ENCODE peak calls at places on chromosomes 4 and X, in four cellular contexts. U, I, A and L are unnamed samples.

GRCh38 chr4:8205749-8206611 is 6.9 kb downstream of the SH3TC1 start:
- DNase-seq in A (no peak), I (no peak), U (no peak), L (no peak)

GRCh38 chr4:16916719-16917337 is 18.4 kb upstream of the LDB2 start:
- DNase-seq in A (peak), U (peak), I (peak), L (peak)

GRCh38 chr4:23456864-23457263 is 433.0 kb downstream of the PPARGC1A start:
- DNase-seq in I (no peak), A (no peak), U (no peak), L (no peak)

GRCh38 chr4:94285666-94286065 is 57.0 kb downstream of the HPGDS start:
- DNase-seq in A (no peak), I (no peak), U (no peak), L (no peak)

GRCh38 chrX:150544222-150544787 is 24.1 kb upstream of the MTM1 start:
- DNase-seq in U (peak), A (peak), I (no peak), L (no peak)

GRCh38 chr4:87679449-87680169 is 29.5 kb downstream of the DMP1 start:
- DNase-seq in A (peak), U (peak), I (peak), L (peak)

GRCh38 chrX:106170318-106170717 is 2.2 kb downstream of the PWWP3B start:
- DNase-seq in A (no peak), U (no peak), I (no peak), L (no peak)

GRCh38 chr4:7705062-7705461 is 234.6 kb downstream of the AFAP1 start:
- DNase-seq in U (no peak), A (peak), I (no peak), L (no peak)

GRCh38 chrX:71178908-71179307 is 34.3 kb downstream of the NLGN3 start:
- DNase-seq in U (peak), I (peak), A (peak), L (peak)

GRCh38 chr4:40702137-40702799 is 47.5 kb upstream of the NSUN7 start:
- DNase-seq in I (no peak), U (no peak), A (no peak), L (no peak)

GRCh38 chr4:1279253-1279652 is 10.4 kb upstream of the MAEA start:
- DNase-seq in I (no peak), A (no peak), U (no peak), L (no peak)

GRCh38 chr4:1276984-1277383 is 12.7 kb upstream of the MAEA start:
- DNase-seq in U (no peak), A (no peak), I (no peak), L (no peak)

GRCh38 chr4:1274871-1275270 is 14.8 kb upstream of the MAEA start:
- DNase-seq in I (no peak), U (no peak), A (no peak), L (no peak)

GRCh38 chr4:1278336-1278670 is 11.4 kb upstream of the MAEA start:
- DNase-seq in I (no peak), U (no peak), A (no peak), L (no peak)

DNA sequence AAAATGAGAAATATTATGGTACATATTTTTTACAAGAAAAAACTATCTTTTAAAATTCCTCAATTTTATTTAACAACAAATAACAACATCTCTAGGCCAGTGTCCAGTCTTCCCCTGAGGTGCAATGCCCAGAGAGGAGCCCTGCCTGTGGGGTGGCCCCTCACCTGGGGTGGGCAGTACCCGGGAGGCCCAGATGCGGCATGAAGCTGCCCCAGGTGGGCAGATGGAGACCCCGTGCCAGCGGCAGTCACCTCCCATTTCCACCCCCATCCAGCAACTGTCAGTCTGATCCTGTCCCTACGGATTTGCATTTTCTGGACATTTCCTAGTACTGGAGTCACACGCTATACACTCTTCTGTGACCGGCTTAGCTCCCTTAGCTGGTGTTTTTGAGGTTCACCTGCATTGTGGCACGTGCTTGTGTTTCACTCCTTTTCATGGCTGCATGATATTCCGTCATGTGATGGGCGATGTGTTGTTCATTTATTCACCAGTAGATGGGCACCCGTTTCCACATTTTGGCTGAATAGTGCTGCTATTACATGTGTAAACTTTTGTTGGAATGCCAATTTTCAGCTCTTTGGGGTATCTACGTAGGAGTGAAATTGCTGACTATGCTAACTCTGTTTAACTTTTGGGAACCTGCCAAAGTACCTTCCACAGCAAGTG is 11.9 kb upstream of the MAEA start:
- DNase-seq in A (no peak), I (no peak), U (no peak), L (no peak)
- TF ChIP-seq FOXK2 in A (no peak), I (no peak), U (no peak), L (no peak)

DNA sequence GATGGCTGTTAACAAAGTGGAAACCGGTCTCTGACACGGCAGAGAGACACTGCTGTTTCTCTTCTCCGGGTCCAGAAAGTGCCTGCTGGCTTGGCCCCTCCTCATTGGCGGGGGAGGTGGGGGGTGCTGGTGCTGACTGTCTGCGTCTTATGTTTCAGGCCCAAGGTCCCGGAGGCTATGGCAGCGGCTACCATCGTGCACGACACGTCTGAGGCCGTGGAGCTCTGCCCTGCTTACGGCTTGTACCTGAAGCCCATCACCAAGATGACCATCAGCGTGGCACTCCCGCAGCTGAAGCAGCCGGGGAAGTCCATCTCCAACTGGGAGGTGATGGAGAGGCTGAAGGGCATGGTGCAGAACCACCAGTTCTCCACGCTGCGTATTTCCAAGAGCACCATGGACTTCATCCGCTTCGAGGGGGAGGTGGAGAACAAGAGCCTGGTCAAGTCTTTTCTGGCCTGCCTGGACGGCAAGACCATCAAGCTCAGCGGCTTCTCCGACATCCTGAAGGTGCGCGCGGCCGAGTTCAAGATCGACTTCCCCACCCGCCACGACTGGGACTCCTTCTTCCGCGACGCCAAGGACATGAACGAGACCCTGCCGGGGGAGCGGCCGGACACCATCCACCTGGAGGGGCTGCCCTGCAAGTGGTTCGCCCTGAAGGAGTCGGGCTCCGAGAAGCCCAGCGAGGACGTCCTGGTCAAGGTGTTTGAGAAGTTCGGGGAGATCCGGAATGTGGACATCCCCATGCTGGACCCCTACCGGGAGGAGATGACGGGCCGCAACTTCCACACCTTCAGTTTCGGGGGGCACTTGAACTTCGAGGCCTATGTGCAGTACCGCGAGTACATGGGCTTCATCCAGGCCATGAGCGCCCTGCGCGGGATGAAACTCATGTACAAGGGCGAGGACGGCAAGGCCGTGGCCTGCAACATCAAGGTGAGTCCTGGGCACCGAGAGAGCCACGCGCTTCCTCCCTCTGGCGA is 2.2 kb downstream of the AKAP17A start:
- DNase-seq in I (no peak), A (no peak), U (no peak), L (no peak)
- TF ChIP-seq FOXK2 in I (no peak), A (no peak), U (no peak), L (no peak)

GRCh38 chr4:75633846-75634245 is 3.5 kb upstream of the CDKL2 start:
- DNase-seq in U (no peak), A (no peak), I (no peak), L (no peak)
- TF ChIP-seq FOXK2 in U (no peak), A (no peak), I (no peak), L (no peak)

DNA sequence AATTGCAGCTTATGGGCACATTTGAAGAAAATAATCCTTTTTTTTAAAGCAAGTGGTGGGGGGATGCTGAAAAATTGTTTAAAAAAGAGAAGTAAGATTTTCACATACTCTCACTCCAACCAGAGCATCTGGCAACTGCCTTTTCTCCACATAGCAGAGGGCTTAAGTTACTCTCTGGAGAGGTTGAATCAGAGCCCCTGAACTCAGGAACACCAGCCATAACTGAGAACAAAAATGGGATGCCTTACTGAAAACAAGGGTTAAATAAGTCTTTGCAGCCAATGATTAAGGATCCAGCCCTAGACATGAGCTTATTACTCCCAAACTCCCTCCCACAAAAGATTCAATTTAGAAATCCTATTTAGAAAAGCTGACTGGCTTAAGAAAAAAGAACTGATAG is 27.5 kb downstream of the CASK start:
- DNase-seq in U (no peak), I (no peak), A (no peak), L (no peak)
- TF ChIP-seq FOXK2 in U (no peak), I (no peak), A (no peak), L (no peak)

GRCh38 chr4:109559625-109559982 is 442 bp upstream of the MCUB start:
- DNase-seq in I (no peak), A (no peak), U (peak), L (peak)
- TF ChIP-seq FOXK2 in I (no peak), A (no peak), U (no peak), L (no peak)

GRCh38 chrX:15853586-15854079 is 980 bp downstream of the AP1S2 start:
- DNase-seq in A (no peak), U (no peak), I (no peak), L (no peak)
- TF ChIP-seq FOXK2 in A (no peak), U (no peak), I (no peak), L (no peak)

GRCh38 chrX:70166601-70167590 is 10.4 kb upstream of the DGAT2L6 start:
- DNase-seq in I (no peak), U (no peak), A (peak), L (no peak)
- TF ChIP-seq FOXK2 in I (no peak), U (no peak), A (no peak), L (no peak)

GRCh38 chrX:136205882-136206281 is 45.3 kb downstream of the MAP7D3 start:
- DNase-seq in A (no peak), I (no peak), U (no peak), L (no peak)

GRCh38 chrX:136202889-136203288 is 48.3 kb downstream of the MAP7D3 start:
- DNase-seq in U (no peak), A (no peak), I (no peak), L (no peak)

GRCh38 chrX:136203438-136203837 is 47.8 kb downstream of the MAP7D3 start:
- DNase-seq in U (no peak), I (no peak), A (no peak), L (no peak)

GRCh38 chrX:136206916-136207315 is 44.3 kb downstream of the MAP7D3 start:
- DNase-seq in U (no peak), I (no peak), A (no peak), L (no peak)

GRCh38 chrX:136204571-136204970 is 46.6 kb downstream of the MAP7D3 start:
- DNase-seq in A (no peak), I (no peak), U (no peak), L (peak)
- TF ChIP-seq FOXK2 in A (no peak), I (no peak), U (no peak), L (no peak)

GRCh38 chr4:117134386-117134785 is 49.0 kb upstream of the TRAM1L1 start:
- DNase-seq in U (peak), I (peak), A (peak), L (no peak)
- TF ChIP-seq FOXK2 in U (no peak), I (no peak), A (no peak), L (no peak)

DNA sequence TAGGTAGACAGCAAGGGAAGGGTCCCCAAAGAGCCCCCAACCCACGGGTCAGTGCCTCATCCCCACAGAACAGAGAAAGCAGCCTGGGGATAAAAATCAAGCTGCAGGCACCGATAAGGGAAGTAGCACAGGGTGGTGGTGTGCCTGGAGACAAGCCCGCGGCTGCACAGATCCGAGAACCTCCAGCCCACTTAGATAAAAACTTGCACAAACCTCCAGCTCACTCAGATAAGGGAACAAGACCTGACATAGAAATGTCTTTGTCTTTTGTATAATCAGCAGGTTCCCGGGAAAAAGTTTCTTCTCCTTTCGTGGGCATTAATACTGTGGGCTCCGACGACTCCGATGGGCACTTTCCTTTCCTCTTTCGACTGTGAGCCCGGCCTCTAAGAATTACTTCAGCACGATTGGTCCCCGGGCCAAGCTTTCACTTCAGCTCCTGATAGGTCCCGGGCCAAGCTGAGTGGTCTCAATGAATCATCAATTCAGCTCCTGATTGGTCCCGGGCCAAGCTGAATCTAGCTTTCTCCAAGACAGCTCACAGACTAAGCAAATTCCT is 32.4 kb downstream of the PRDX4 start:
- DNase-seq in I (no peak), U (no peak), A (no peak), L (peak)
- TF ChIP-seq FOXK2 in I (no peak), U (no peak), A (no peak), L (no peak)